ENCODE peak calls at places on chromosome 6, in four cellular contexts. E, Z, T and Y are unnamed samples.

GRCh38 chr6:136254851-136255466 is 4.8 kb upstream of the MTFR2 start:
- DNase-seq in E (no peak), T (no peak), Z (no peak), Y (no peak)

GRCh38 chr6:506508-506907 is 115.0 kb downstream of the IRF4 start:
- DNase-seq in E (no peak), T (no peak), Z (no peak), Y (no peak)

GRCh38 chr6:105305521-105305920 is 97.4 kb downstream of the PREP start:
- DNase-seq in Z (no peak), E (no peak), T (no peak), Y (no peak)

GRCh38 chr6:139112146-139112545 is 22.7 kb upstream of the HECA start:
- DNase-seq in E (peak; percentile 57), Z (no peak), T (no peak), Y (no peak)

GRCh38 chr6:140018588-140018987 is 644.1 kb upstream of the CITED2 start:
- DNase-seq in E (no peak), T (no peak), Z (no peak), Y (no peak)

GRCh38 chr6:156776841-156777576 is at the start of gene ARID1B:
- DNase-seq in E (no peak), T (peak; percentile 83), Z (peak; percentile 91), Y (peak; percentile 61)

GRCh38 chr6:109121411-109121810 is 26.1 kb downstream of the CEP57L1 start:
- DNase-seq in T (no peak), Z (no peak), E (no peak), Y (no peak)

GRCh38 chr6:5521322-5521721 is 260.0 kb downstream of the FARS2 start:
- DNase-seq in Z (no peak), T (no peak), E (no peak), Y (no peak)

GRCh38 chr6:32337166-32337805 is 34.4 kb downstream of the TSBP1 start:
- DNase-seq in E (no peak), Z (no peak), T (no peak), Y (no peak)

GRCh38 chr6:34095136-34095505 is 50.8 kb downstream of the GRM4 start:
- DNase-seq in E (no peak), Z (no peak), T (no peak), Y (no peak)

GRCh38 chr6:87724994-87725811 is 23.2 kb upstream of the AKIRIN2 start:
- DNase-seq in Z (no peak), T (no peak), E (no peak), Y (no peak)

GRCh38 chr6:56335733-56336132 is 88.4 kb upstream of the COL21A1 start:
- DNase-seq in T (no peak), E (peak; percentile 68), Z (no peak), Y (no peak)

GRCh38 chr6:87628881-87629280 is 38.9 kb downstream of the ORC3 start:
- DNase-seq in Z (no peak), E (no peak), T (no peak), Y (no peak)

GRCh38 chr6:14066782-14067406 is 50.7 kb upstream of the CD83 start:
- DNase-seq in T (no peak), Z (no peak), E (no peak), Y (no peak)

GRCh38 chr6:5073992-5074391 is 11.1 kb upstream of the PPP1R3G start:
- DNase-seq in Z (no peak), T (no peak), E (no peak), Y (no peak)

GRCh38 chr6:52504778-52505127 is 72.1 kb downstream of the TRAM2 start:
- DNase-seq in E (no peak), T (no peak), Z (no peak), Y (peak; percentile 55)

GRCh38 chr6:119110601-119111548 is 32.4 kb upstream of the FAM184A start:
- DNase-seq in T (no peak), Z (no peak), E (peak; percentile 7), Y (no peak)

GRCh38 chr6:70221025-70221714 is 81.7 kb downstream of the COL9A1 start:
- DNase-seq in E (no peak), Z (no peak), T (no peak), Y (no peak)

GRCh38 chr6:132405143-132405915 is 4.1 kb upstream of the MOXD1 start:
- DNase-seq in T (no peak), E (no peak), Z (no peak), Y (no peak)

GRCh38 chr6:152094992-152095592 is 287.6 kb downstream of the ESR1 start:
- DNase-seq in Z (peak; percentile 67), T (no peak), E (peak; percentile 99), Y (peak; percentile 94)

GRCh38 chr6:37655666-37656065 is 42.0 kb downstream of the MDGA1 start:
- DNase-seq in T (no peak), E (no peak), Z (no peak), Y (no peak)

GRCh38 chr6:15855311-15855710 is 192.5 kb upstream of the DTNBP1 start:
- DNase-seq in T (no peak), E (no peak), Z (no peak), Y (no peak)

GRCh38 chr6:115540077-115540869 is 520.4 kb downstream of the FRK start:
- DNase-seq in T (no peak), E (no peak), Z (no peak), Y (no peak)

GRCh38 chr6:35061651-35062410 is 79.3 kb downstream of the TCP11 start:
- DNase-seq in E (no peak), T (no peak), Z (no peak), Y (no peak)

GRCh38 chr6:166710084-166710483 is 83.0 kb upstream of the RPS6KA2 start:
- DNase-seq in E (no peak), Z (no peak), T (no peak), Y (no peak)

GRCh38 chr6:166704171-166704570 is 77.1 kb upstream of the RPS6KA2 start:
- DNase-seq in Z (no peak), T (no peak), E (no peak), Y (no peak)

GRCh38 chr6:166708466-166708865 is 81.4 kb upstream of the RPS6KA2 start:
- DNase-seq in Z (no peak), T (no peak), E (no peak), Y (no peak)

GRCh38 chr6:166705070-166705469 is 78.0 kb upstream of the RPS6KA2 start:
- DNase-seq in E (no peak), T (no peak), Z (no peak), Y (no peak)

GRCh38 chr6:166707045-166707444 is 80.0 kb upstream of the RPS6KA2 start:
- DNase-seq in E (no peak), T (no peak), Z (peak; percentile 81), Y (no peak)
- TF ChIP-seq CTCF in E (no peak), T (no peak), Z (peak; percentile 57), Y (no peak)

GRCh38 chr6:7991536-7991935 is 72.7 kb downstream of the BLOC1S5 start:
- DNase-seq in T (no peak), E (no peak), Z (no peak), Y (no peak)

GRCh38 chr6:7993399-7993798 is 70.8 kb downstream of the BLOC1S5 start:
- DNase-seq in E (no peak), Z (no peak), T (no peak), Y (no peak)

GRCh38 chr6:7993952-7994351 is 70.2 kb downstream of the BLOC1S5 start:
- DNase-seq in Z (no peak), T (no peak), E (no peak), Y (no peak)

GRCh38 chr6:7996538-7997225 is 67.5 kb downstream of the BLOC1S5 start:
- DNase-seq in Z (no peak), T (peak; percentile 66), E (no peak), Y (no peak)

GRCh38 chr6:7991992-7992815 is 72.0 kb downstream of the BLOC1S5 start:
- DNase-seq in Z (no peak), E (no peak), T (peak; percentile 44), Y (no peak)
- TF ChIP-seq CTCF in Z (peak; percentile 48), E (peak; percentile 18), T (peak; percentile 21), Y (peak; percentile 22)

DNA sequence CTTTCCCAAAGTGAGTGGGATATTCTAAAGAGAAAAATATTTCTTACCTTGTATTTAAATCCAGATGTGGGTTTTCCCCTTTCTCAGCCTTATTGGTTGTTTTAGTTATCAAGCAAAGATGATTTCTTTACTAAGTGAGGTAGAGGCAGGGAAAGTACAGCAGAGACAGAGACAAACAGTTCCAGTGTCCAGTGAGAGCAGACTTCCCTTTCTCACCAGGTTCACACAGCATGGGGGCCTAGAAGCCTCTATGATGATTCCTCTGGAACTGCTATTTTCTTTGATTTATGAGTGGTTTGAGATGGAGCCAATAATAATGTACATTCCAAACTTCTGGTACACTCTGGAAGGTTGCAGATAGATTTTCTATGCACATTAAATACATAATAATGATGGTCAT is 234.0 kb upstream of the MARCKS start:
- DNase-seq in Z (no peak), E (no peak), T (no peak), Y (no peak)
- TF ChIP-seq CTCF in Z (no peak), E (no peak), T (no peak), Y (no peak)

DNA sequence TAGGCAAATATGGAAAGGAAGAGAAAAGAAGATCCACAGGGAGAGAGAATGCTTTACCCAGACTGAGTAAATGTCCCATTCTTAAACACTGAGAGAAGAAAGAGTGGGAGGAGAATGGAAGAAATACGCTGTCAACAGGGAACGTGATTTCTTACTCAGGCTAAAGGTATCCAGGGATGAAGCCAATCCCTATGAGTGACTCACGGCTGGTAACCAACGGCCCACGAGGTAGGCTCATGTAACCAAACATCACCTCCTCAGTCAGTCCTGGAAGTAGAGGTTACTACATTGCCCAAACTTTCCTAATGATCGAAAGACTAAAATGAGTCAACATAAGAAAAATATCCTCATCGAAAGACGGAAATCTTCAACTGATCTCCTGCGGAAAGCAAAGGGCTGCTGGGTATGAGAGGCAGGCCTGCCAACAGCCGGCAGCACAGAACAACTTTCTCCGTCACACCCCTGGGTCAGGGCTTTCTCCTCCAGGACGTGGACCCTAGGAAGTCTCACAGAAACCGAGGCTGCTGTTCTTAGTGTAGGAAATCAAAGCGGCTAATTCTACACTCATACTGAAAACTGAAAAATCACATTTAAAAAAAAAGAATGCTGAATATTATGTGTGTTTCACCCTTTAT is 292.6 kb downstream of the GMDS start:
- DNase-seq in E (peak; percentile 77), Z (no peak), T (no peak), Y (no peak)
- TF ChIP-seq CTCF in E (no peak), Z (no peak), T (no peak), Y (no peak)